ENCODE peak calls at places on chromosomes 13 and 19, in four cellular contexts. N is fibroblast of mammary gland, M is ovary, C is IMR-90. R is an unnamed sample.

GRCh38 chr13:97884707-97885468 is 68.6 kb upstream of the IPO5 start:
- DNase-seq in C (no peak), N (no peak), M (no peak), R (no peak)

GRCh38 chr13:23856008-23856750 is 33.0 kb downstream of the MIPEP start:
- DNase-seq in N (no peak), C (no peak), M (no peak), R (no peak)

GRCh38 chr19:23762884-23763711 is 4.4 kb upstream of the ZNF681 start:
- DNase-seq in C (peak; percentile 13), N (peak; percentile 25), M (peak; percentile 86), R (peak; percentile 75)

GRCh38 chr13:104171132-104171531 is 1104.9 kb upstream of the SLC10A2 start:
- DNase-seq in M (no peak), N (no peak), C (no peak), R (no peak)

GRCh38 chr19:15101479-15102082 is 5.6 kb upstream of the SYDE1 start:
- DNase-seq in M (no peak), N (peak; percentile 62), C (peak; percentile 56), R (no peak)

GRCh38 chr13:50843256-50844043 is at the start of gene DLEU7:
- DNase-seq in C (no peak), M (no peak), N (no peak), R (no peak)

GRCh38 chr19:14441041-14441938 is 8.2 kb downstream of the PKN1 start:
- DNase-seq in M (no peak), N (no peak), C (no peak), R (no peak)

GRCh38 chr13:93700115-93700514 is 473.5 kb downstream of the GPC6 start:
- DNase-seq in M (no peak), N (peak; percentile 54), C (peak; percentile 79), R (no peak)

GRCh38 chr13:50829226-50829625 is 14.3 kb downstream of the DLEU7 start:
- DNase-seq in C (no peak), N (no peak), M (no peak), R (no peak)

GRCh38 chr19:52923782-52924593 is 760 bp upstream of the ZNF888 start:
- DNase-seq in C (no peak), N (peak; percentile 48), M (no peak), R (peak; percentile 58)

GRCh38 chr13:80363890-80364503 is 23.1 kb upstream of the SPRY2 start:
- DNase-seq in C (peak; percentile 49), N (peak; percentile 48), M (no peak), R (no peak)

GRCh38 chr13:111213964-111214726 is 99.0 kb downstream of the ARHGEF7 start:
- DNase-seq in N (no peak), M (no peak), C (no peak), R (no peak)

GRCh38 chr13:63838366-63839110 is 2422.9 kb upstream of the PCDH20 start:
- DNase-seq in M (peak; percentile 16), N (no peak), C (no peak), R (no peak)

GRCh38 chr13:34343413-34343812 is 525.5 kb downstream of the RFC3 start:
- DNase-seq in N (no peak), C (no peak), M (no peak), R (no peak)

GRCh38 chr13:103277099-103277498 is 210.9 kb upstream of the SLC10A2 start:
- DNase-seq in C (no peak), N (no peak), M (no peak), R (no peak)

GRCh38 chr13:109989686-109990085 is 203.3 kb upstream of the IRS2 start:
- DNase-seq in N (peak; percentile 55), C (peak; percentile 72), M (no peak), R (no peak)

GRCh38 chr13:91200486-91200885 is 147.0 kb upstream of the MIR17HG start:
- DNase-seq in N (no peak), C (no peak), M (no peak), R (no peak)

GRCh38 chr19:8575467-8575997 is 1.7 kb downstream of the MYO1F start:
- DNase-seq in M (no peak), N (peak; percentile 56), C (peak; percentile 35), R (no peak)

GRCh38 chr13:51645154-51645650 is 60.9 kb downstream of the WDFY2 start:
- DNase-seq in M (no peak), N (peak; percentile 85), C (peak; percentile 57), R (no peak)

GRCh38 chr19:39915101-39915847 is 19.2 kb downstream of the FCGBP start:
- DNase-seq in M (no peak), N (no peak), C (no peak), R (no peak)

GRCh38 chr13:32323912-32324311 is 8.6 kb downstream of the BRCA2 start:
- DNase-seq in C (peak; percentile 78), M (no peak), N (peak; percentile 74), R (no peak)

GRCh38 chr13:51764184-51765141 is 39.5 kb downstream of the DHRS12 start:
- DNase-seq in N (peak; percentile 92), C (peak; percentile 97), M (no peak), R (peak; percentile 84)

GRCh38 chr13:114077938-114078335 is 54.5 kb downstream of the RASA3 start:
- DNase-seq in M (peak; percentile 26), C (peak; percentile 40), N (peak; percentile 66), R (no peak)

GRCh38 chr13:43848250-43848649 is 31.3 kb downstream of the CCDC122 start:
- DNase-seq in M (no peak), C (peak; percentile 71), N (peak; percentile 75), R (no peak)

GRCh38 chr13:101127741-101128353 is 288.5 kb downstream of the NALCN start:
- DNase-seq in C (peak; percentile 53), M (no peak), N (peak; percentile 61), R (no peak)

GRCh38 chr13:44578064-44578394 is 1.9 kb upstream of the TSC22D1 start:
- DNase-seq in M (no peak), N (peak; percentile 59), C (no peak), R (no peak)

GRCh38 chr19:17302391-17303166 is 646 bp downstream of the ABHD8 start:
- DNase-seq in M (peak; percentile 74), C (no peak), N (no peak), R (peak; percentile 71)

GRCh38 chr19:8806661-8807060 is 25.4 kb downstream of the ZNF558 start:
- DNase-seq in C (no peak), N (no peak), M (no peak), R (no peak)

GRCh38 chr13:72536668-72537399 is 190.6 kb downstream of the MZT1 start:
- DNase-seq in N (no peak), M (peak; percentile 35), C (no peak), R (no peak)

GRCh38 chr13:111245781-111246384 is 74.6 kb upstream of the TEX29 start:
- DNase-seq in C (peak; percentile 56), M (no peak), N (peak; percentile 40), R (no peak)

DNA sequence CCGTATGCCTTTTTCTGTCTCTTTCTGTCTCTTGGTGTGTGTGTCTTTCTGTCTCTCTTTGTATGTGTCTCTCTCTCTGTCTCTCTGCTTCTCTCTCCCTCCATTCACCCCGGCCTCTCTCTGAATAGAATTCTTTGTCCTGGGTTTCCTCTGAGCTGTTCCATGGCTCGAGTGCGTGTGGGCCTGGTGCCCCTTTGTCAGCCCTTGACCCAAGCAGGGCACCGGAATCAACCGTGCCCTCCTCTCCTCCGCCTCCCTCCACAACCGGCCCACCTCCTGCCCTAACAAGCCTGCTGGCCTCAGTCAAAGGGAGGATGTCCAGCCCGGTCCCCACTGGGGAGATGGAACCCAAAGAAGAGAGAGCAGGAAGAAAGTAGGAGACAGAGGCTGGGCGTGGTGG is 3.2 kb downstream of the AXL start:
- DNase-seq in N (no peak), C (no peak), M (no peak), R (no peak)
- H3K4me3 ChIP-seq in N (no peak overlapping the region), C (no peak overlapping the region), M (no peak overlapping the region), R (no peak overlapping the region)

DNA sequence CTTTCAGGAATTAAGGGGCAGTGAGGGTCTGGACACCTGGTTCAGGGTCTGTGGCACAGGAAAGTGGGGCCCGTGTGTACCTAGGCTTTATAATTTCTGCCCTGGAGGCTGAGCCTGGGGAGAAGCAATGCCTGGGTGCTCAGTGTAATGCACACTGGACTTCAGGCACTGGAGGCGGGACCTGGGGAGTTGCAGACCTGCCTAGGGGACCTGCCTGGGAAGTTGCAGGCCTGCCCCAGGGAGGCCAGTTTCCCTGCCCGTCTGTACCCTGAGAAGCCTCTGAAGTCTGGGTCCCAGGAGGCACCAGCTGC is 2.5 kb upstream of the TMEM59L start:
- DNase-seq in M (no peak), C (no peak), N (no peak), R (no peak)
- H3K4me3 ChIP-seq in M (no peak overlapping the region), C (no peak overlapping the region), N (no peak overlapping the region), R (no peak overlapping the region)

DNA sequence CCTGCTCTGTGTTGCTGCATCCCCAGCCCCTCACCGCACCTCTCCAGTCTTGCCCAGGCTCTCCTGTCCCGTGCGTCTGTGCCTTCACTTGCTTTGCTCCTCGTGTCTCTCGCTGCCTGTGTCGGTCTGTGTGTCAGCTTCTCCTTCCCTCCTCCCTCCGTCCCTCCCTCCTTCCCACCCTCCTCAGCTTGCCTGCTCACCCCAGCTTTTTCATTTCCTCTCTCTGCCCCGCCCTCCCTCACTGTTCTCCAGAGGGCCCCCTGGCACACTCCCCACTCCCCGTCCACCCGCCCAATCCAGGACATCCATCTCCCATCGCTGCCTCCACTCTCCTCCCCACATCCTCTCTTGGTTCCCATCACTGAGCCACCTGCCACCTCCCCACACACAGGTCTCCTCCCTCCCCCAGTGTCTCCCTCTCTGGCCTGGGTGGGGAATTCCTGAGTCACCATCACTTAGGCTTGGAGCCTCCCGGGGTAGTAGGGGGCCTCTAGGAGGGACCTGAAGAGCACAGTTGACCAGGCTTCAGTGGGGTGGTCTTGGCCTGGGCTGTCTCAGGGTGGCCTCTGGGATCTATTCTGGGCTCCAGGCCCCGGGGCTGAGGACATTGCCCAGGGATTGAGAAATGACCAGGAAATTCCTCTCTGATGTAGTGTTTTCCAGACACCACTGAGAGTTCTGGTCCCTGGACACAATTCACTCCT is at the start of gene PTGIR:
- DNase-seq in N (peak; percentile 79), M (no peak), C (peak; percentile 78), R (peak; percentile 86)
- H3K4me3 ChIP-seq in N (peak within 1 kb of the TSS; percentile 29), M (no peak within 1 kb of the TSS), C (peak within 1 kb of the TSS; percentile 6), R (peak within 1 kb of the TSS; percentile 45)

DNA sequence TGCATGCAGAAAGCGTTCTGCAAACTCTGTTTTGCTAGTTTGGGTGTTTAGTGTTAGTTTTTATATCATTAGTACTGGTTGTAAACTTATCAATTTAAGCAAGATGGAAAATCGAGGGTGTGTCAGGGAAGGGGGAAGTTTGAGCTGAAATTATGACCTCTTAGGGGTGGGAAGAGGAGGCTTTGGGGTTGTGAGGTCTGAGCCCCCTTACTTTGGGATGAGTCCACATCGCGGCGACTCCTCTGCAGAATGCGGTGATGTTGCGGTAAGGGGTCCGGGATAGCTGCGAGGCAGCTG is 745 bp upstream of the NDUFS7 start:
- DNase-seq in C (no peak), M (no peak), N (no peak), R (no peak)
- H3K4me3 ChIP-seq in C (no peak overlapping the region), M (no peak overlapping the region), N (no peak overlapping the region), R (no peak overlapping the region)

DNA sequence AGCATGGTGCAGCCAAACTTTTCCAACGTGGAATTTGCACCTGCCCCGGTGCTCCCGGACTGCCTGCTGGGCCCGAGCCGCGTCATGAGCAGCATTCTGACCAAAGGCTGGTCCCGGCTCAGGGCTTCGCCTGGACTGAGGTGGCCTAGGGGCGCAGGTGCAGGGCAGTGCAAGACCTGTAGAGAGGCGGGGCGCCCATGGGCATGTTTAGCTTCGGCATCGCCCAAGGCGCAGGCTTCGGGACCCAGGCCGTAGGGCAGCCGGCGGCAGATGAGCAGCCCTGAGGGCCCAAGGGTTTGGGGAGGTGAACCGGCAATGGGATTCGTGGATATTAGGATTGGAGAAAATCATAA is 23.8 kb downstream of the LRFN3 start:
- DNase-seq in M (no peak), N (no peak), C (no peak), R (no peak)
- H3K4me3 ChIP-seq in M (no peak overlapping the region), N (no peak overlapping the region), C (no peak overlapping the region), R (no peak overlapping the region)